ENCODE peak calls at places on chromosomes 3 and 15, in four cellular contexts. J is midbrain, G is AG08396, F is T-helper 2 cell. O is an unnamed sample.

GRCh38 chr3:179897241-179897640 is 139.5 kb downstream of the PEX5L start:
- DNase-seq in F (no peak), J (no peak), G (no peak), O (no peak)

GRCh38 chr3:149589332-149589731 is 68.5 kb downstream of the WWTR1 start:
- DNase-seq in F (no peak), G (no peak), J (no peak), O (no peak)

GRCh38 chr3:133948131-133948810 is 52.6 kb upstream of the RAB6B start:
- DNase-seq in J (no peak), G (no peak), F (no peak), O (no peak)

GRCh38 chr15:75945953-75946352 is 42.3 kb downstream of the FBXO22 start:
- DNase-seq in J (no peak), G (no peak), F (no peak), O (no peak)

GRCh38 chr3:8984512-8984911 is 21.2 kb upstream of the RAD18 start:
- DNase-seq in F (no peak), J (no peak), G (no peak), O (no peak)

GRCh38 chr3:185851046-185851445 is 26.2 kb upstream of the IGF2BP2 start:
- DNase-seq in J (no peak), G (no peak), F (no peak), O (no peak)

GRCh38 chr15:63638828-63639227 is 41.6 kb downstream of the FBXL22 start:
- DNase-seq in G (no peak), J (no peak), F (peak), O (no peak)

GRCh38 chr15:31977812-31978662 is 52.3 kb upstream of the CHRNA7 start:
- DNase-seq in J (peak), F (peak), G (peak), O (no peak)

GRCh38 chr15:25862087-25862468 is 1.0 kb downstream of the ATP10A start:
- DNase-seq in G (peak), F (peak), J (no peak), O (no peak)

GRCh38 chr3:179020112-179020511 is 51.5 kb downstream of the ZMAT3 start:
- DNase-seq in F (peak), G (no peak), J (peak), O (no peak)

GRCh38 chr3:116029286-116029685 is 406.0 kb downstream of the GAP43 start:
- DNase-seq in F (no peak), J (no peak), G (no peak), O (no peak)